ENCODE peak calls at places on chromosomes 16 and 17, in ten cellular contexts. J is OCI-LY7; F is mammary epithelial cell; T is A549; S is uterus; M is CD4-positive, alpha-beta T cell; N is MM.1S; A is neural progenitor cell; V is brain microvascular endothelial cell; W is astrocyte. C is an unnamed sample.

GRCh38 chr17:78133179-78133951 is 2.8 kb downstream of the TMC8 start:
- DNase-seq in J (no peak), N (no peak), W (no peak), F (no peak), T (no peak), V (no peak), S (no peak), M (no peak), A (no peak), C (no peak)

GRCh38 chr17:3927628-3928010 is 11.4 kb upstream of the P2RX1 start:
- DNase-seq in T (no peak), A (no peak), M (no peak), J (no peak), N (no peak), V (no peak), W (no peak), S (no peak), F (no peak), C (no peak)

GRCh38 chr16:48091077-48091476 is 64.7 kb downstream of the ABCC12 start:
- DNase-seq in V (no peak), A (no peak), T (no peak), J (no peak), W (no peak), N (no peak), S (no peak), M (no peak), F (no peak), C (no peak)

GRCh38 chr17:19646788-19647696 is 1.5 kb upstream of the ALDH3A2 start:
- DNase-seq in V (no peak), A (peak; percentile 21), M (no peak), J (no peak), S (no peak), N (no peak), T (peak; percentile 72), F (peak; percentile 27), W (no peak), C (no peak)

GRCh38 chr16:80804061-80804450 is 342 bp downstream of the CDYL2 start:
- DNase-seq in W (peak; percentile 59), N (peak; percentile 32), M (peak; percentile 59), F (peak; percentile 31), V (peak; percentile 54), A (no peak), S (peak; percentile 22), J (peak; percentile 32), T (peak; percentile 32), C (peak; percentile 39)

GRCh38 chr16:77408607-77409006 is 26.2 kb downstream of the ADAMTS18 start:
- DNase-seq in T (no peak), F (no peak), M (no peak), A (no peak), J (no peak), N (peak; percentile 47), W (no peak), V (no peak), S (no peak), C (no peak)

GRCh38 chr17:37191219-37191618 is 184.6 kb upstream of the C17orf78 start:
- DNase-seq in W (peak; percentile 62), N (no peak), S (no peak), M (no peak), V (peak; percentile 66), F (peak; percentile 33), A (no peak), J (no peak), T (no peak), C (no peak)

GRCh38 chr17:50640701-50641338 is 6.1 kb downstream of the ABCC3 start:
- DNase-seq in F (no peak), V (no peak), T (peak; percentile 79), S (no peak), W (no peak), A (no peak), N (no peak), M (no peak), J (no peak), C (no peak)

GRCh38 chr17:8726477-8726876 is 18.2 kb downstream of the CCDC42 start:
- DNase-seq in W (no peak), M (no peak), J (no peak), V (no peak), F (no peak), S (no peak), T (no peak), A (no peak), N (no peak), C (no peak)

GRCh38 chr17:64406321-64407200 is 15.9 kb upstream of the PECAM1 start:
- DNase-seq in W (no peak), V (no peak), F (no peak), M (no peak), A (peak; percentile 33), J (peak; percentile 88), S (no peak), N (peak; percentile 15), T (peak; percentile 50), C (no peak)

GRCh38 chr16:79618712-79619050 is 18.1 kb upstream of the MAF start:
- DNase-seq in T (no peak), J (no peak), F (no peak), M (no peak), S (no peak), N (no peak), V (no peak), W (no peak), A (no peak), C (no peak)

GRCh38 chr17:51147641-51148040 is 5.7 kb upstream of the NME1 start:
- DNase-seq in M (no peak), S (no peak), V (no peak), J (no peak), N (no peak), F (peak; percentile 20), T (no peak), A (no peak), W (no peak), C (no peak)

GRCh38 chr17:72034000-72034399 is 86.8 kb upstream of the SOX9 start:
- DNase-seq in V (no peak), J (peak; percentile 60), S (no peak), N (no peak), M (no peak), F (no peak), A (no peak), W (no peak), T (no peak), C (no peak)

GRCh38 chr17:3528604-3529511 is 28.8 kb downstream of the TRPV3 start:
- DNase-seq in M (no peak), J (no peak), N (no peak), A (peak; percentile 42), F (no peak), S (no peak), V (peak; percentile 27), T (no peak), W (peak; percentile 18), C (no peak)

GRCh38 chr16:87507351-87508069 is 14.7 kb upstream of the ZCCHC14 start:
- DNase-seq in N (no peak), W (no peak), J (no peak), M (no peak), S (no peak), A (no peak), F (no peak), V (no peak), T (no peak), C (no peak)

GRCh38 chr17:50443492-50444051 is 17.6 kb downstream of the ACSF2 start:
- DNase-seq in M (no peak), A (no peak), V (no peak), W (no peak), T (no peak), N (no peak), F (no peak), J (no peak), S (no peak), C (no peak)

GRCh38 chr16:25210758-25211157 is 6.0 kb upstream of the AQP8 start:
- DNase-seq in N (no peak), F (peak; percentile 39), A (no peak), M (no peak), V (peak; percentile 82), S (no peak), T (no peak), J (no peak), W (peak; percentile 83), C (no peak)

GRCh38 chr16:28835864-28836760 is 10.0 kb downstream of the TUFM start:
- DNase-seq in N (no peak), T (no peak), W (no peak), M (no peak), F (no peak), A (no peak), S (no peak), J (no peak), V (no peak), C (no peak)
- TF ChIP-seq CTCF in N (no peak), T (no peak), W (no peak), M (no peak), F (no peak), A (no peak), S (no peak), J (no peak), V (no peak), C (no peak)

GRCh38 chr17:76569607-76570279 is 15.9 kb downstream of the ST6GALNAC2 start:
- DNase-seq in T (peak; percentile 70), F (no peak), N (no peak), A (peak; percentile 54), M (no peak), S (no peak), J (no peak), V (no peak), W (no peak), C (no peak)
- H3K27ac ChIP-seq in T (peak overlapping the region; percentile 45), F (no peak overlapping the region), N (no peak overlapping the region), A (no peak overlapping the region), M (no peak overlapping the region), S (no peak overlapping the region), J (no peak overlapping the region), V (no peak overlapping the region), W (no peak overlapping the region), C (no peak overlapping the region)

DNA sequence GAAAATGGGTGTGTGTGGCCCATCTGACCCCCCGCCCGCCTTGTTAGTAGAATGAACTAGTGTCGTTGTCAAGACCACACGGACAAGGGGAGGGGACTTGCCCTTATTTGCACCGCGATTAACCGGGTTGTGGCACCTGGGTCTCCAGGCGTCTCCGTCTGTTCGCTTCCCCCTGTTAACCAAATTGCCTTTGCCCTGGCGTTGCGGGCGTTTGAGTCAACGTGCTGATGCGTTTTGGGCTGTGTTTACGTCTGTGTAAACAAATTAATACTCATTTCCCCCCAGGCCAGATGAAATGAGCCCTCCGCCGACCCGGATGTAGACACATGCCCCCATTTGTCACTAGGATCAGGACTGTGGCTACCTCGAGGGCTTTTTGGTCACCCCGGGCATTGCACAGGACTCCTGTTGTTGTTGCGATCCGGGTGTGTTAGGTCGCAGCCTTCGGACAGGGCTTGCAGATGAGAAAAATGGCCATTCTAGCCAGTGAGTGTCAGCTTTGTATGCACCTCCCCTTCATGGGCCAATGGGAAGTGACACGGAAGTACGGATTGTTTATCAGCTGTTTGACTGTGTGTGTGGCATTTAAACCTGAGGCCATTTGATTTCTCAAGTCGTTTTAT is 906 bp downstream of the RBL2 start:
- DNase-seq in V (peak; percentile 83), T (peak; percentile 92), A (peak; percentile 73), J (peak; percentile 86), N (peak; percentile 87), S (peak; percentile 74), W (peak; percentile 88), F (peak; percentile 83), M (peak; percentile 55), C (peak; percentile 56)
- TF ChIP-seq CTCF in V (no peak), T (no peak), A (no peak), J (no peak), N (no peak), S (no peak), W (no peak), F (no peak), M (no peak), C (no peak)

DNA sequence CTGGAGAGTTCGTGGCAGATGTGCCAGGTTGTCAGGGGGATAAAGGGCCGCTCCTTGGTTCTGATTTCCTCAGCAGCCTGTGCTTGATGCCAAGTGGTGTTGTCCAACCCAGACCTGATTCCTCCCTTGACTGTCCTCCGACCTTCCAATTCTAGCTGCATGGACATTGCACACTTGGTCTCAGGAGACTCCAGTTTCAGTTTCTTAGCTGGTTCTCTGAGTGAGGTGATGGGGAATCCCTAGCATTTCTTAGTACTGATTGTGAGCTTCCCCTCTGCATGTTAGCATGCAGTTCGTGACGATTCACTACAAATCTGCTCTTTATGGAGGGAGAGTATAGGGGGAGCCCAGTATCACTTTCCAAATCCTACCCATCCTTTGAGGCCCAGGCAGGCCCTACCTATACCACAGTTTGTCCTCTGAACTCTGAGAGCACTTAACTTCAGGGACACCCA is 12.4 kb upstream of the CCR7 start:
- DNase-seq in J (no peak), F (no peak), A (no peak), S (no peak), M (no peak), T (no peak), V (no peak), N (peak; percentile 82), W (no peak), C (no peak)
- H3K27ac ChIP-seq in J (no peak overlapping the region), F (no peak overlapping the region), A (no peak overlapping the region), S (no peak overlapping the region), M (peak overlapping the region; percentile 21), T (no peak overlapping the region), V (no peak overlapping the region), N (peak overlapping the region; percentile 34), W (no peak overlapping the region), C (peak overlapping the region; percentile 7)